ENCODE peak calls at places on chromosome 11, in five cellular contexts. One of them, this sample, is unnamed. For H3K4me1, the result is how much of the 10 kb centered on the place peaks cover.

GRCh38 chr11:19209617-19210016 is 7.8 kb upstream of the CSRP3 start:
- DNase-seq in tibial nerve: no peak
- DNase-seq in A549: no peak
- DNase-seq in ovary: no peak
- DNase-seq in stomach: no peak
- DNase-seq in this sample: no peak

GRCh38 chr11:3021125-3021524 is 29.0 kb upstream of the NAP1L4 start:
- DNase-seq in tibial nerve: no peak
- DNase-seq in A549: peak
- DNase-seq in ovary: no peak
- DNase-seq in stomach: peak
- DNase-seq in this sample: no peak

GRCh38 chr11:124329787-124330478 is 9.9 kb upstream of the OR8D2 start:
- DNase-seq in tibial nerve: no peak
- DNase-seq in A549: no peak
- DNase-seq in ovary: no peak
- DNase-seq in stomach: no peak
- DNase-seq in this sample: no peak

GRCh38 chr11:111733655-111734088 is 32.5 kb downstream of the PPP2R1B start:
- DNase-seq in tibial nerve: no peak
- DNase-seq in A549: no peak
- DNase-seq in ovary: peak
- DNase-seq in stomach: no peak
- DNase-seq in this sample: no peak

GRCh38 chr11:30326911-30327310 is 4.0 kb downstream of the ARL14EP start:
- DNase-seq in tibial nerve: no peak
- DNase-seq in A549: no peak
- DNase-seq in ovary: no peak
- DNase-seq in stomach: no peak
- DNase-seq in this sample: no peak

GRCh38 chr11:120501440-120501839 is 10.1 kb upstream of the GRIK4 start:
- DNase-seq in tibial nerve: no peak
- DNase-seq in A549: no peak
- DNase-seq in ovary: no peak
- DNase-seq in stomach: no peak
- DNase-seq in this sample: no peak

GRCh38 chr11:45848654-45849081 is 1.4 kb downstream of the CRY2 start:
- DNase-seq in tibial nerve: no peak
- DNase-seq in A549: no peak
- DNase-seq in ovary: no peak
- DNase-seq in stomach: peak
- DNase-seq in this sample: no peak

GRCh38 chr11:64181506-64182411 is 4.2 kb upstream of the STIP1 start:
- DNase-seq in tibial nerve: peak
- DNase-seq in A549: peak
- DNase-seq in ovary: peak
- DNase-seq in stomach: peak
- DNase-seq in this sample: peak

GRCh38 chr11:36056160-36056751 is 112.4 kb downstream of the LDLRAD3 start:
- DNase-seq in tibial nerve: no peak
- DNase-seq in A549: peak
- DNase-seq in ovary: peak
- DNase-seq in stomach: no peak
- DNase-seq in this sample: no peak

GRCh38 chr11:46389450-46390330 is 1.9 kb downstream of the CHRM4 start:
- DNase-seq in tibial nerve: no peak
- DNase-seq in A549: peak
- DNase-seq in ovary: peak
- DNase-seq in stomach: peak
- DNase-seq in this sample: no peak

GRCh38 chr11:35047179-35047578 is 91.8 kb upstream of the CD44 start:
- DNase-seq in tibial nerve: no peak
- DNase-seq in A549: no peak
- DNase-seq in ovary: no peak
- DNase-seq in stomach: no peak
- DNase-seq in this sample: no peak

GRCh38 chr11:34281256-34281655 is 76.6 kb downstream of the ABTB2 start:
- DNase-seq in tibial nerve: no peak
- DNase-seq in A549: peak
- DNase-seq in ovary: no peak
- DNase-seq in stomach: no peak
- DNase-seq in this sample: no peak

GRCh38 chr11:108278546-108278945 is 55.7 kb downstream of the ATM start:
- DNase-seq in tibial nerve: no peak
- DNase-seq in A549: no peak
- DNase-seq in ovary: no peak
- DNase-seq in stomach: no peak
- DNase-seq in this sample: no peak

GRCh38 chr11:69333906-69334305 is 40.0 kb downstream of the MYEOV start:
- DNase-seq in tibial nerve: no peak
- DNase-seq in A549: no peak
- DNase-seq in ovary: no peak
- DNase-seq in stomach: peak
- DNase-seq in this sample: no peak

GRCh38 chr11:66113132-66113856 is 43.2 kb downstream of the PACS1 start:
- DNase-seq in tibial nerve: no peak
- DNase-seq in A549: peak
- DNase-seq in ovary: no peak
- DNase-seq in stomach: no peak
- DNase-seq in this sample: no peak

GRCh38 chr11:6626971-6627761 is 7.9 kb upstream of the TPP1 start:
- DNase-seq in tibial nerve: no peak
- DNase-seq in A549: no peak
- DNase-seq in ovary: peak
- DNase-seq in stomach: no peak
- DNase-seq in this sample: no peak

GRCh38 chr11:21710791-21711190 is 482.1 kb upstream of the ANO5 start:
- DNase-seq in tibial nerve: no peak
- DNase-seq in A549: no peak
- DNase-seq in ovary: no peak
- DNase-seq in stomach: no peak
- DNase-seq in this sample: no peak

GRCh38 chr11:119323532-119324033 is 6.7 kb upstream of the MCAM start:
- DNase-seq in tibial nerve: peak
- DNase-seq in A549: peak
- DNase-seq in ovary: peak
- DNase-seq in stomach: peak
- DNase-seq in this sample: no peak

GRCh38 chr11:47179655-47179991 is 2.9 kb upstream of the ARFGAP2 start:
- DNase-seq in tibial nerve: no peak
- DNase-seq in A549: peak
- DNase-seq in ovary: no peak
- DNase-seq in stomach: peak
- DNase-seq in this sample: no peak

GRCh38 chr11:80163011-80163410 is 722.2 kb upstream of the TENM4 start:
- DNase-seq in tibial nerve: no peak
- DNase-seq in A549: no peak
- DNase-seq in ovary: no peak
- DNase-seq in stomach: no peak
- DNase-seq in this sample: no peak

GRCh38 chr11:92765965-92766371 is 203.5 kb upstream of the MTNR1B start:
- DNase-seq in tibial nerve: no peak
- DNase-seq in A549: no peak
- DNase-seq in ovary: no peak
- DNase-seq in stomach: no peak
- DNase-seq in this sample: no peak

GRCh38 chr11:3215346-3216026 is 3.1 kb downstream of the MRGPRG start:
- DNase-seq in tibial nerve: peak
- DNase-seq in A549: no peak
- DNase-seq in ovary: no peak
- DNase-seq in stomach: no peak
- DNase-seq in this sample: no peak

GRCh38 chr11:68331338-68331947 is 19.1 kb downstream of the LRP5 start:
- DNase-seq in tibial nerve: no peak
- DNase-seq in A549: no peak
- DNase-seq in ovary: peak
- DNase-seq in stomach: no peak
- DNase-seq in this sample: no peak

GRCh38 chr11:28566643-28567042 is 458.5 kb downstream of the METTL15 start:
- DNase-seq in tibial nerve: peak
- DNase-seq in A549: peak
- DNase-seq in ovary: peak
- DNase-seq in stomach: peak
- DNase-seq in this sample: no peak

GRCh38 chr11:118227865-118228785 is 3.3 kb upstream of the JAML start:
- DNase-seq in tibial nerve: no peak
- DNase-seq in A549: no peak
- DNase-seq in ovary: no peak
- DNase-seq in stomach: no peak
- DNase-seq in this sample: no peak

GRCh38 chr11:16846305-16846704 is 107.9 kb downstream of the C11orf58 start:
- DNase-seq in tibial nerve: no peak
- DNase-seq in A549: peak
- DNase-seq in ovary: no peak
- DNase-seq in stomach: no peak
- DNase-seq in this sample: no peak

GRCh38 chr11:42049650-42050049 is 590.2 kb upstream of the LRRC4C start:
- DNase-seq in tibial nerve: no peak
- DNase-seq in A549: no peak
- DNase-seq in ovary: no peak
- DNase-seq in stomach: no peak
- DNase-seq in this sample: no peak

GRCh38 chr11:70734379-70734778 is 336.1 kb downstream of the CTTN start:
- DNase-seq in tibial nerve: no peak
- DNase-seq in A549: no peak
- DNase-seq in ovary: no peak
- DNase-seq in stomach: no peak
- DNase-seq in this sample: no peak

GRCh38 chr11:126602349-126602940 is 247.0 kb downstream of the ST3GAL4 start:
- DNase-seq in tibial nerve: no peak
- DNase-seq in A549: no peak
- DNase-seq in ovary: no peak
- DNase-seq in stomach: no peak
- DNase-seq in this sample: no peak

GRCh38 chr11:9663699-9664275 is at the start of gene SWAP70:
- DNase-seq in tibial nerve: peak
- DNase-seq in A549: peak
- DNase-seq in ovary: peak
- DNase-seq in stomach: peak
- DNase-seq in this sample: peak

DNA sequence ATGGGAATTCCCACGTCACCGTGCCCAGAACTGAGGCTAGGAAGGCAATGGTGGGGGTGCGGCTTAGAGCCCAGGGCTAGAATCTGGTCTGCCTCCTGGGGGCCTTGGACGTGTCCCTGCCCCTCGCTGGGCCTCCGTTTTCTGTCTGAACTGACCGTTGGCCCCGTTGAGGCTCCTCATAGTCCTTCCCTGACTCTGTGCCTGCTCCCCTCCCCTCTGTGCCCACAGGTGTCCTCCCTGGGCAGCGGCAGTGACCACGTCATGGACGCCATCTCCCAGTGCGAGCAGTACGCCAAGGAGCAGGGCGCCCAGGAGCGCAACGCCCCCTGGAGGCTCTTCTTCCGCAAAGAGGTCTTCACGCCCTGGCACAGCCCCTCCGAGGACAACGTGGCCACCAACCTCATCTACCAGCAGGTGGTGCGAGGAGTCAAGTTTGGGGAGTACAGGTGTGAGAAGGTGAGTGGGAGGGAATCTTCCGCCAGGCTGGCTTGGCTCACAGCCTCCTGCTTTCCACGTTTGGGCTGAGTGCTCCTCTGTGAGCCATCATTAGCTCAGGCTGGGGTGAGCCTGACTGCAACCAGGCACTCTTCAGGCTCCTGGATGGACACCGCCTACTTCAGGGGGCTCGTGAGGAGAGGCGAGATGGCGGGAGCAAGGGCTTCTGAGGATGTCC is 63.9 kb downstream of the MYO7A start:
- DNase-seq in tibial nerve: no peak
- DNase-seq in A549: peak
- DNase-seq in ovary: peak
- DNase-seq in stomach: peak
- DNase-seq in this sample: no peak
- TF ChIP-seq CTCF in tibial nerve: peak
- TF ChIP-seq CTCF in A549: peak
- TF ChIP-seq CTCF in ovary: peak
- TF ChIP-seq CTCF in stomach: no peak
- TF ChIP-seq CTCF in this sample: peak

GRCh38 chr11:12083380-12083779 is 27.0 kb upstream of the MICAL2 start:
- DNase-seq in tibial nerve: no peak
- DNase-seq in A549: no peak
- DNase-seq in ovary: no peak
- DNase-seq in stomach: no peak
- DNase-seq in this sample: no peak

GRCh38 chr11:12076840-12077534 is 33.4 kb upstream of the MICAL2 start:
- DNase-seq in tibial nerve: no peak
- DNase-seq in A549: peak
- DNase-seq in ovary: no peak
- DNase-seq in stomach: no peak
- DNase-seq in this sample: no peak

GRCh38 chr11:12077535-12078280 is 32.7 kb upstream of the MICAL2 start:
- DNase-seq in tibial nerve: no peak
- DNase-seq in A549: no peak
- DNase-seq in ovary: no peak
- DNase-seq in stomach: no peak
- DNase-seq in this sample: no peak

GRCh38 chr11:12075822-12076821 is 34.3 kb upstream of the MICAL2 start:
- DNase-seq in tibial nerve: no peak
- DNase-seq in A549: peak
- DNase-seq in ovary: no peak
- DNase-seq in stomach: no peak
- DNase-seq in this sample: no peak

GRCh38 chr11:12079726-12080556 is 30.4 kb upstream of the MICAL2 start:
- DNase-seq in tibial nerve: peak
- DNase-seq in A549: peak
- DNase-seq in ovary: peak
- DNase-seq in stomach: peak
- DNase-seq in this sample: peak
- TF ChIP-seq EP300 in tibial nerve: peak
- TF ChIP-seq EP300 in A549: peak
- TF ChIP-seq EP300 in ovary: peak
- TF ChIP-seq EP300 in stomach: peak
- TF ChIP-seq EP300 in this sample: peak

GRCh38 chr11:72737341-72737740 is 14.9 kb downstream of the ARAP1 start:
- DNase-seq in tibial nerve: no peak
- DNase-seq in A549: no peak
- DNase-seq in ovary: no peak
- DNase-seq in stomach: no peak
- DNase-seq in this sample: no peak
- H3K4me1 ChIP-seq in tibial nerve: under half
- H3K4me1 ChIP-seq in A549: under half
- H3K4me1 ChIP-seq in ovary: under half
- H3K4me1 ChIP-seq in stomach: under half
- H3K4me1 ChIP-seq in this sample: half or more

GRCh38 chr11:1237128-1237580 is 14.3 kb downstream of the MUC5B start:
- DNase-seq in tibial nerve: no peak
- DNase-seq in A549: no peak
- DNase-seq in ovary: no peak
- DNase-seq in stomach: peak
- DNase-seq in this sample: no peak

GRCh38 chr11:1235615-1236315 is 12.9 kb downstream of the MUC5B start:
- DNase-seq in tibial nerve: no peak
- DNase-seq in A549: no peak
- DNase-seq in ovary: no peak
- DNase-seq in stomach: no peak
- DNase-seq in this sample: no peak

GRCh38 chr11:1237851-1238250 is 15.0 kb downstream of the MUC5B start:
- DNase-seq in tibial nerve: no peak
- DNase-seq in A549: no peak
- DNase-seq in ovary: no peak
- DNase-seq in stomach: no peak
- DNase-seq in this sample: no peak

GRCh38 chr11:1234771-1235614 is 12.1 kb downstream of the MUC5B start:
- DNase-seq in tibial nerve: no peak
- DNase-seq in A549: no peak
- DNase-seq in ovary: no peak
- DNase-seq in stomach: no peak
- DNase-seq in this sample: no peak

GRCh38 chr11:1236316-1237127 is 13.7 kb downstream of the MUC5B start:
- DNase-seq in tibial nerve: no peak
- DNase-seq in A549: no peak
- DNase-seq in ovary: no peak
- DNase-seq in stomach: no peak
- DNase-seq in this sample: no peak
- TF ChIP-seq CTCF in tibial nerve: no peak
- TF ChIP-seq CTCF in A549: no peak
- TF ChIP-seq CTCF in ovary: no peak
- TF ChIP-seq CTCF in stomach: no peak
- TF ChIP-seq CTCF in this sample: no peak